ENCODE peak calls at places on chromosomes 6 and 20, in seven cellular contexts. I is stomach; B is CD8-positive, alpha-beta T cell; C is mesendoderm; X is heart right ventricle; P is endodermal cell; T is left lung. V is an unnamed sample.
A peak's percentile ranks its signal among the peaks of the same experiment; 100 is the strongest.

GRCh38 chr20:45138451-45139300 is 14.4 kb upstream of the WFDC12 start:
- DNase-seq in B (peak; percentile 47), C (peak; percentile 74), I (peak; percentile 62), P (peak; percentile 96), T (peak; percentile 62), X (peak; percentile 36), V (no peak)

GRCh38 chr6:143059616-143060353 is 904 bp upstream of the AIG1 start:
- DNase-seq in T (no peak), I (no peak), X (no peak), P (peak; percentile 53), B (peak; percentile 15), C (peak; percentile 55), V (no peak)

GRCh38 chr20:59149678-59150504 is 13.7 kb upstream of the ZNF831 start:
- DNase-seq in I (no peak), B (peak; percentile 77), P (no peak), C (no peak), T (no peak), X (peak; percentile 43), V (peak; percentile 74)

GRCh38 chr6:105692630-105693212 is 289.8 kb upstream of the PREP start:
- DNase-seq in X (no peak), I (no peak), B (no peak), C (no peak), T (no peak), P (no peak), V (no peak)

GRCh38 chr6:153038378-153038777 is 35.9 kb upstream of the MTRF1L start:
- DNase-seq in T (no peak), C (no peak), B (no peak), I (no peak), X (no peak), P (no peak), V (no peak)

GRCh38 chr6:138161118-138161433 is 663 bp upstream of the ARFGEF3 start:
- DNase-seq in B (no peak), T (no peak), P (no peak), C (peak; percentile 40), X (no peak), I (no peak), V (no peak)

GRCh38 chr6:33770833-33771341 is 18.0 kb downstream of the LEMD2 start:
- DNase-seq in P (no peak), T (no peak), B (no peak), X (no peak), C (no peak), I (no peak), V (no peak)

GRCh38 chr20:16654858-16655257 is 75.0 kb upstream of the SNRPB2 start:
- DNase-seq in C (no peak), X (no peak), I (no peak), T (no peak), P (no peak), B (no peak), V (no peak)

GRCh38 chr6:148967546-148967945 is 220.7 kb downstream of the UST start:
- DNase-seq in T (no peak), P (peak; percentile 65), X (no peak), I (no peak), B (no peak), C (no peak), V (no peak)

GRCh38 chr6:99553888-99554287 is 14.6 kb downstream of the CCNC start:
- DNase-seq in P (no peak), X (no peak), B (no peak), I (no peak), T (no peak), C (no peak), V (no peak)

GRCh38 chr6:99563056-99563723 is 5.3 kb downstream of the CCNC start:
- DNase-seq in X (no peak), B (no peak), I (no peak), T (no peak), P (no peak), C (no peak), V (no peak)

DNA sequence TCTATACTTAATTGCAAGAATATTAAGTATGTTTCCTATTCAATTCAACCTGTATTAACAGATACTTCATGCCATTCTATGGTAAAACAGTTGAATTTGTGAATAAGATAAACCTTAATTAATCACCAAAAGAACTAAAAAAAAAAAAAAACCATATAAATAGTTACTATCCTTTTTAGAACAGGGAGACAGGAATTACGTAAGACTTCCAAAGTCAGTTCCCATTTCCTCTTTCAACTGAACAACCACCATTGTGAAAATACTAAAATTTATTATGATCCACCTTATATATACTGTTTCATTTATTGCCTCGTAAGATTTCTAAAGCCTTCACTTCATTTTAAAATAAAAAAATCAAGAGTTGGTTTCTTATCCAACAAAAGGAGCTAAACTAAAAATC is 9.4 kb downstream of the CCNC start:
- DNase-seq in C (no peak), X (no peak), P (no peak), B (no peak), T (no peak), I (no peak), V (no peak)
- H3K36me3 ChIP-seq in C (peaks cover 2% of the 10 kb centered on the region), X (peaks cover 51% of the 10 kb centered on the region), P (peaks cover 87% of the 10 kb centered on the region), B (peaks cover 23% of the 10 kb centered on the region), T (no peaks in the 10 kb centered on the region), I (peaks cover 55% of the 10 kb centered on the region), V (no peaks in the 10 kb centered on the region)

DNA sequence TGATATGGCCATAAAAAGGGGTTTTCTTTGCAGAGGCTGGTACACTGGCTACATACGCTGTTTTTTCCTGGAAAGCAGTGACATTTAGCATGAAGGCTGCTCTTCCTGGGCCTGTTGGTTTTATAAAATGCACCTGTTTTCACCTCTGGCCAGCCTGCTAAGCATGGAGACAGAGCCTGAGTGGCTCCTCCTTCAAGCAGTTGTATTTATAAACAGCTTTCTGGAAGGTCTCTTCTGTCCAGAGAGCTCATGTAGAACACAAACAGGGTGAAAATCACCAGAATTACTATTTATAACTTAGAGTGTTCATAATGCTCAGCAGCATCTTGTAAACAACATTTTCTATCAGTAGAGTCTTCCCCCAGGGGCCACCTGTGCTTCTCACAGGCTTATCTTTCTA is 109.0 kb downstream of the FOXO3 start:
- DNase-seq in C (no peak), I (no peak), T (no peak), B (no peak), P (no peak), X (no peak), V (no peak)
- H3K36me3 ChIP-seq in C (no peaks in the 10 kb centered on the region), I (peaks cover 41% of the 10 kb centered on the region), T (no peaks in the 10 kb centered on the region), B (peaks cover 7% of the 10 kb centered on the region), P (peaks cover 11% of the 10 kb centered on the region), X (peaks cover 11% of the 10 kb centered on the region), V (no peaks in the 10 kb centered on the region)

GRCh38 chr6:39666706-39667489 is 58.3 kb downstream of the KIF6 start:
- DNase-seq in X (no peak), P (peak; percentile 48), B (no peak), I (no peak), T (no peak), C (no peak), V (no peak)

GRCh38 chr6:39664173-39664572 is 61.0 kb downstream of the KIF6 start:
- DNase-seq in I (no peak), B (no peak), P (no peak), T (no peak), C (no peak), X (no peak), V (no peak)

GRCh38 chr6:39669943-39670342 is 55.3 kb downstream of the KIF6 start:
- DNase-seq in T (no peak), B (no peak), C (no peak), P (no peak), X (no peak), I (no peak), V (no peak)

GRCh38 chr6:39669117-39669690 is 56.0 kb downstream of the KIF6 start:
- DNase-seq in P (no peak), I (no peak), X (no peak), C (no peak), T (no peak), B (no peak), V (no peak)

DNA sequence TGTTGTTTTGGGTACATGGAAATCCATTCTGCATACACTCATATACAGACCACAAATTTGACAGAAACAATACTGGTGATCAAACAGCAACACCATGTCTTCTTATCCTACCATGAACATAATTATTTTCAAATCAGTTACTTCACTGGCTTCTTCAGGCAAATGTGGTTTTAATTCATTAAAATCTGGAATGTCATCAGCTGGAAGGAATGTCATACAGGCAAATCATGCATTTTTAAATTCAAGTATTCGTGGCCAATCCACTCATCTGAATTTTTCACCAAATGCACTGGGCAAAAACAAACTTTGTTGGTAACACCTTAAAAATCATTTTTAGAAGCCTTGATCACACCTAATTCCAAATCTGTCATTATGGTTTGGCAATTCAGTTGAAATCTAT is 59.3 kb downstream of the KIF6 start:
- DNase-seq in P (no peak), C (no peak), B (no peak), T (no peak), I (no peak), X (no peak), V (no peak)
- H3K36me3 ChIP-seq in P (no peaks in the 10 kb centered on the region), C (no peaks in the 10 kb centered on the region), B (no peaks in the 10 kb centered on the region), T (no peaks in the 10 kb centered on the region), I (no peaks in the 10 kb centered on the region), X (no peaks in the 10 kb centered on the region), V (no peaks in the 10 kb centered on the region)

DNA sequence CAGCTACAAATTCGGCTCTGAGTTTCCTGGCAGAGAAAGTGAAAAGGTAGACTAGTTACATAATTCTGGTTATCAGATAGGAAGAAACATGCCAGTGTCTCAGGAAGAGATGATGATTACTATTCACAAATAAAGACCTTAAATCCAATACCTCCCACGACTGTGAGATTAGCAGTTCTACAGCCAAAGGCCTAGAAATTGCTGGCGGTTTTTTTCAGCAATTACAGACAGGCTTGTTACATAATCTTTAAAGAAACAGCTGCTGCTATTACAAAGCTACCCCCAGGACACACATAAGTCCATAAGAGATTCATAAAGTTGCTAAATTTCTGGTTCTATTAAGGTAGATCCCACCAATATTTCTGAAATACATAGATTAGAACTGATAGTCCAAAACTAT is 40.2 kb downstream of the PIGU start:
- DNase-seq in I (no peak), B (no peak), X (no peak), P (peak; percentile 5), C (no peak), T (no peak), V (no peak)
- H3K36me3 ChIP-seq in I (peaks cover 45% of the 10 kb centered on the region), B (peaks cover 32% of the 10 kb centered on the region), X (peaks cover 60% of the 10 kb centered on the region), P (peaks cover 18% of the 10 kb centered on the region), C (no peaks in the 10 kb centered on the region), T (no peaks in the 10 kb centered on the region), V (peaks cover 17% of the 10 kb centered on the region)

DNA sequence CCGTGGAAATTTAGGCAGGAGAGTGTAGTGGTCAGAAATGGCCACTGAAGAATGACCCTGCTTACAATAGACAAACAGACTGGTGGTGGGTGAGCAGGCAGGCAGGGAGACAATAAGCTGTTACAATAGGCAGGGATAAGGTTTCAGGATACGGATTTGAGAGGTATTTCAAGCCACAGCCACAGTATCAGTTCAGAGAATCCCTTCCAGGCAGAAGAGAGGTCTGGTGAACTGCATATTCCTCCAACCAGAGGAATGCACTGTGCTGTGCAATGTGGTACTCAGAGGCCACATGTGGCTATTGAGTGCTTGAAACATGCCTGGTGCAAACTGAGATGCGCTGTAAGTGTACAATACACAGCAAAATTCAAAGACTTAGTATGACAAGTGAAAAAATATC is 20.6 kb downstream of the RMND1 start:
- DNase-seq in X (no peak), I (no peak), P (no peak), C (no peak), T (no peak), B (no peak), V (no peak)
- H3K36me3 ChIP-seq in X (peaks cover 68% of the 10 kb centered on the region), I (peaks cover 72% of the 10 kb centered on the region), P (peaks cover 72% of the 10 kb centered on the region), C (no peaks in the 10 kb centered on the region), T (no peaks in the 10 kb centered on the region), B (peaks cover 15% of the 10 kb centered on the region), V (no peaks in the 10 kb centered on the region)